ENCODE peak calls at places on chromosomes 3 and 15, in four cellular contexts. One of them, this sample, is unnamed.

GRCh38 chr3:170317954-170318353 is 39.6 kb upstream of the SKIL start:
- DNase-seq in IMR-90: no peak
- DNase-seq in dorsolateral prefrontal cortex: no peak
- DNase-seq in astrocyte of the spinal cord: no peak
- DNase-seq in this sample: no peak

GRCh38 chr3:14345496-14346150 is 56.8 kb upstream of the SLC6A6 start:
- DNase-seq in dorsolateral prefrontal cortex: no peak
- DNase-seq in astrocyte of the spinal cord: no peak
- DNase-seq in IMR-90: peak; percentile 55
- DNase-seq in this sample: no peak

GRCh38 chr15:26102365-26102764 is 239.2 kb upstream of the ATP10A start:
- DNase-seq in dorsolateral prefrontal cortex: no peak
- DNase-seq in astrocyte of the spinal cord: no peak
- DNase-seq in IMR-90: no peak
- DNase-seq in this sample: no peak

GRCh38 chr15:39501366-39501765 is 79.5 kb upstream of the THBS1 start:
- DNase-seq in dorsolateral prefrontal cortex: no peak
- DNase-seq in IMR-90: peak; percentile 59
- DNase-seq in astrocyte of the spinal cord: no peak
- DNase-seq in this sample: no peak

GRCh38 chr3:144746631-144747030 is 775.0 kb downstream of the DIPK2A start:
- DNase-seq in dorsolateral prefrontal cortex: no peak
- DNase-seq in IMR-90: no peak
- DNase-seq in astrocyte of the spinal cord: no peak
- DNase-seq in this sample: no peak

GRCh38 chr3:64975138-64975537 is 287.3 kb upstream of the ADAMTS9 start:
- DNase-seq in IMR-90: no peak
- DNase-seq in astrocyte of the spinal cord: peak; percentile 7
- DNase-seq in dorsolateral prefrontal cortex: no peak
- DNase-seq in this sample: no peak

GRCh38 chr3:29925150-29925549 is 644.3 kb downstream of the RBMS3 start:
- DNase-seq in dorsolateral prefrontal cortex: no peak
- DNase-seq in astrocyte of the spinal cord: no peak
- DNase-seq in IMR-90: peak; percentile 22
- DNase-seq in this sample: no peak

GRCh38 chr3:71310595-71311319 is 272.8 kb downstream of the FOXP1 start:
- DNase-seq in IMR-90: peak; percentile 55
- DNase-seq in astrocyte of the spinal cord: peak; percentile 59
- DNase-seq in dorsolateral prefrontal cortex: no peak
- DNase-seq in this sample: peak; percentile 41

GRCh38 chr3:11381563-11381962 is 109.4 kb downstream of the ATG7 start:
- DNase-seq in IMR-90: peak; percentile 68
- DNase-seq in dorsolateral prefrontal cortex: no peak
- DNase-seq in astrocyte of the spinal cord: peak; percentile 56
- DNase-seq in this sample: no peak

GRCh38 chr3:54349231-54349647 is 226.9 kb downstream of the CACNA2D3 start:
- DNase-seq in astrocyte of the spinal cord: no peak
- DNase-seq in IMR-90: no peak
- DNase-seq in dorsolateral prefrontal cortex: no peak
- DNase-seq in this sample: no peak

GRCh38 chr3:56288258-56288657 is 180.0 kb downstream of the ERC2 start:
- DNase-seq in IMR-90: no peak
- DNase-seq in astrocyte of the spinal cord: no peak
- DNase-seq in dorsolateral prefrontal cortex: no peak
- DNase-seq in this sample: no peak

GRCh38 chr15:47466357-47466756 is 250.9 kb upstream of the SEMA6D start:
- DNase-seq in IMR-90: peak; percentile 90
- DNase-seq in astrocyte of the spinal cord: peak; percentile 70
- DNase-seq in dorsolateral prefrontal cortex: no peak
- DNase-seq in this sample: no peak

GRCh38 chr15:68310178-68310810 is 32.7 kb downstream of the FEM1B start:
- DNase-seq in dorsolateral prefrontal cortex: no peak
- DNase-seq in IMR-90: no peak
- DNase-seq in astrocyte of the spinal cord: no peak
- DNase-seq in this sample: no peak

GRCh38 chr3:43870110-43870509 is 179.4 kb downstream of the ABHD5 start:
- DNase-seq in astrocyte of the spinal cord: peak; percentile 76
- DNase-seq in dorsolateral prefrontal cortex: no peak
- DNase-seq in IMR-90: peak; percentile 69
- DNase-seq in this sample: no peak
- TF ChIP-seq CTCF in astrocyte of the spinal cord: no peak
- TF ChIP-seq CTCF in dorsolateral prefrontal cortex: no peak
- TF ChIP-seq CTCF in IMR-90: no peak
- TF ChIP-seq CTCF in this sample: no peak

GRCh38 chr3:58308728-58309127 is 2.4 kb downstream of the HTD2 start:
- DNase-seq in dorsolateral prefrontal cortex: no peak
- DNase-seq in astrocyte of the spinal cord: no peak
- DNase-seq in IMR-90: peak; percentile 12
- DNase-seq in this sample: no peak

GRCh38 chr3:58305882-58306661 is at the start of the genes HTD2 and RPP14:
- DNase-seq in astrocyte of the spinal cord: peak; percentile 98
- DNase-seq in dorsolateral prefrontal cortex: peak; percentile 99
- DNase-seq in IMR-90: peak; percentile 97
- DNase-seq in this sample: peak; percentile 99

DNA sequence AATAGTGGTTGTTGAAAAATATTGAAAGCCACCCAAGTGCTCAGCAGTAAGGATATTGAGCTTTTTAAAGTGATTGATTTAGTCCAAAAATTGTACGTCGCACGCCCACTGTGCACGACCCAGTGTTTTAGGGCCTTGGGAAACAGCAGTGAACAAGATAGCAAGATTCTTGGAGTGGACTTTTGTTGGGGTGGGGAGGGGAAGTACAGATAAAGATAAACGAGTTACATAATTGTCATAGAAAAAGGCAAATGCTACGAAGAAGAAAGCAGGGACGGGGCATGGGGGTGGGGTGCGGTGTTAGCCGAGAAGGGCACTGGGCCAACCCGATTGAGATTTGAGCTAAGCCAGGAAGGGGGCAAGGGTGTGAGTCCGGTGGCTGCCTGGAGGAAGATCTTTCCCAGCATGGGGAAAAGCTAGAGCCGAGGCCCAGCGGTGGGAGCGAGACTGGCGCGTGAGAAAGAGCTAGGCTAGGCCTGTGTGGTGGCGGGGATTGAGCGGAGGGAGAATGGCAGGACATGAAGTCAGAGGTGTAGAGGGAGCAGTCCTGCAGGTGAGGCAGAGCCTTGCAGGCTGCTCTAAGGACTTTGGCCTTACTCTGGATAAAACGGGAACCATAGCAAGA is 454 bp downstream of the HTD2 start:
- DNase-seq in dorsolateral prefrontal cortex: no peak
- DNase-seq in IMR-90: peak; percentile 30
- DNase-seq in astrocyte of the spinal cord: peak; percentile 5
- DNase-seq in this sample: peak; percentile 49
- TF ChIP-seq CTCF in dorsolateral prefrontal cortex: no peak
- TF ChIP-seq CTCF in IMR-90: peak; percentile 4
- TF ChIP-seq CTCF in astrocyte of the spinal cord: peak; percentile 20
- TF ChIP-seq CTCF in this sample: no peak

GRCh38 chr3:124346487-124346886 is 354.6 kb upstream of the ROPN1 start:
- DNase-seq in IMR-90: no peak
- DNase-seq in astrocyte of the spinal cord: no peak
- DNase-seq in dorsolateral prefrontal cortex: no peak
- DNase-seq in this sample: no peak

GRCh38 chr3:124345845-124346244 is 353.9 kb upstream of the ROPN1 start:
- DNase-seq in astrocyte of the spinal cord: no peak
- DNase-seq in IMR-90: no peak
- DNase-seq in dorsolateral prefrontal cortex: no peak
- DNase-seq in this sample: no peak

GRCh38 chr3:124352143-124352528 is 360.2 kb upstream of the ROPN1 start:
- DNase-seq in astrocyte of the spinal cord: no peak
- DNase-seq in dorsolateral prefrontal cortex: no peak
- DNase-seq in IMR-90: no peak
- DNase-seq in this sample: no peak

GRCh38 chr3:124347418-124347817 is 355.5 kb upstream of the ROPN1 start:
- DNase-seq in dorsolateral prefrontal cortex: no peak
- DNase-seq in IMR-90: no peak
- DNase-seq in astrocyte of the spinal cord: no peak
- DNase-seq in this sample: no peak

DNA sequence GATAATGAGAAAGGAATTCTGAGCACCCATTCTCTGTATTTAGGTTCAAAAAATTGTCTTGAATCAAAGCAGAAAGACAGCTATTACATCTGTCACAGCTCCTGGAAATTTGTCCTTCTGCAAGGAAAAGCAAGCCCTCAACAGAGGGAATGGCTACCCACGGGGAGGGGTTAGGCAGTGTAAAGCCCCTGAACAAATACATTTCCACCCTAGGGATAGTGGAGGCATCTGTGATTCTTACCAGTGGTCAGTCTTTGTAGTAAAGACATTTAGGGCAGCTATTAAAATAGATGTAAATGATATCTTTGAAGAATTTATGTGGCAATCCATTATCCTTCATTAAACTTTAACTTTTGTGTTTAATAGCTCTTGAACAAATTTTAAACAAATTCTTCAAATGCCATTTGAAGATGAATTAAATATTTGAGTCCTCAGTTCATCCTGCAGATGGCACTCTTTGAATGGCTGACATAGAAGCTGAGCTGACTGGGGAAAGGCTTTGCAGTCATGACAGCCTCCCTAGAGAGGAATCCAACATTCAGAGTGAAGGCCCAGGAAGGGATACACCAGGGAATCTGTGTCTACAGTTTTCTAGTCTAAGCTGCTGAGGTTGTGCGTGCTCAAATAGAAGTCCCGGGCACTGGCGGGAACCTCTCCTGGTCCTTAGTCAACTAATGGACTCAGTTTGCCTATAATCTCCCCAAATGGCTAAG is 359.7 kb upstream of the ROPN1 start:
- DNase-seq in astrocyte of the spinal cord: peak; percentile 66
- DNase-seq in dorsolateral prefrontal cortex: no peak
- DNase-seq in IMR-90: peak; percentile 78
- DNase-seq in this sample: no peak
- TF ChIP-seq CTCF in astrocyte of the spinal cord: peak; percentile 53
- TF ChIP-seq CTCF in dorsolateral prefrontal cortex: peak; percentile 75
- TF ChIP-seq CTCF in IMR-90: peak; percentile 75
- TF ChIP-seq CTCF in this sample: no peak

GRCh38 chr3:173221010-173221409 is 80.0 kb upstream of the SPATA16 start:
- DNase-seq in dorsolateral prefrontal cortex: no peak
- DNase-seq in astrocyte of the spinal cord: no peak
- DNase-seq in IMR-90: no peak
- DNase-seq in this sample: no peak
- TF ChIP-seq CTCF in dorsolateral prefrontal cortex: no peak
- TF ChIP-seq CTCF in astrocyte of the spinal cord: peak; percentile 35
- TF ChIP-seq CTCF in IMR-90: peak; percentile 39
- TF ChIP-seq CTCF in this sample: no peak

DNA sequence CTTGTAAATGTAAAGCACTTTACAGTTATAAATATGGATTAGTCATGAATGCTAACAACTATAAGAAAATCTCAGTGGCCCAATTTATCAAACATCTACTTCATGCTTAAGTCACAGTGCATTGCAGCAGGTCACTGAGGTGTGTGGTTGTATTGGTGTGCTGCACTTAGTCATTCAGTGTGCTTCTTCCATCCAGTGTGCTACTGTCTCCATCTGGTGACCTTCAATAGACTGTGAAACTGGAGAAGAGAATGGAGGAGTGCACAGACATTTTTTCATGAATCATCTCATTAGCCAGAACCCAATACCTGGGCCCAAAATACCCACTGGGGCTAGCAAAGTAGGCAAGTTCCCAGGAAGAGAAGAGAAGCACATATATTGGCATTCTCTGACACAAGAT is 199.6 kb downstream of the SHOX2 start:
- DNase-seq in dorsolateral prefrontal cortex: no peak
- DNase-seq in IMR-90: no peak
- DNase-seq in astrocyte of the spinal cord: no peak
- DNase-seq in this sample: no peak
- TF ChIP-seq CTCF in dorsolateral prefrontal cortex: no peak
- TF ChIP-seq CTCF in IMR-90: peak; percentile 5
- TF ChIP-seq CTCF in astrocyte of the spinal cord: peak; percentile 6
- TF ChIP-seq CTCF in this sample: no peak

GRCh38 chr3:184748219-184749135 is 36.6 kb upstream of the MAGEF1 start:
- DNase-seq in astrocyte of the spinal cord: no peak
- DNase-seq in IMR-90: peak; percentile 68
- DNase-seq in dorsolateral prefrontal cortex: no peak
- DNase-seq in this sample: peak; percentile 15
- TF ChIP-seq CTCF in astrocyte of the spinal cord: peak; percentile 36
- TF ChIP-seq CTCF in IMR-90: peak; percentile 32
- TF ChIP-seq CTCF in dorsolateral prefrontal cortex: no peak
- TF ChIP-seq CTCF in this sample: no peak

DNA sequence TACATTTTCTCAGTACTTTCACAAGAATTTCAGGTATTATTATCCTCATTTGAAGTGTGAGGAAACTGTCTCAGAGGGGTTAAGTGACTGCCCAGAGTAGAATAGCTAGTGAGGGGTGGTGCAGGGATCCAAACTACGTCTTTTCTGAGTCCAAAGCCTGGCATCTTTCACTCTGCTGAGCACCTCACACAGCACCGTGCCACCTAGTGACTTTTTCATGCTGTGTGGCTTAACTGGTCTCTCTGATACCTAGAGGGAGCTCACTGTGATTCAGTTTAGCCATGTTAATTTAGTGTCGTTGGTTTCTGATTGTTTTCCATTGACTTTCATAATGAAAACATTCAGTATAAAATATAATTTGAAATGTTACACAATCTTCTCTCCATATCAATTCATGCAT is 91.4 kb upstream of the NLGN1 start:
- DNase-seq in astrocyte of the spinal cord: no peak
- DNase-seq in dorsolateral prefrontal cortex: no peak
- DNase-seq in IMR-90: no peak
- DNase-seq in this sample: no peak
- TF ChIP-seq CTCF in astrocyte of the spinal cord: no peak
- TF ChIP-seq CTCF in dorsolateral prefrontal cortex: no peak
- TF ChIP-seq CTCF in IMR-90: no peak
- TF ChIP-seq CTCF in this sample: no peak

DNA sequence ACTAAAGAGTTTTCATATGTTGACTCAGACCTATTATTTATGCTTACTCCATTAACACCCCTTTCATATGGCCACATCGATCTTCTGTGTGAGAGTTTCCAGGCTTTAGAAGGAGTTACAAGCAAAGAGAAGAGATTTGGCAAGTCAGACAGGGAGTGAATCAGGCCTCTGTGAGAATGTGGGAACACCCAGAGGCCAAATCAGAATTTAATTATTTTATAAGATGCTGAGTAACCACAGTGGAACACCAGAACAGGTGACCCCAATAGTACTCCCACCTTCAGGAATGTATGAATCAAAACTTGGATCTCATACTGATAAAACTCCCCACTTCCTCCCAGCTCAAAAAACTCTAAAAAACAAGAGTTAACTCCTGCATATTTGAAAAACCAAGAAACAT is 42.0 kb downstream of the IFT57 start:
- DNase-seq in IMR-90: peak; percentile 79
- DNase-seq in astrocyte of the spinal cord: peak; percentile 68
- DNase-seq in dorsolateral prefrontal cortex: no peak
- DNase-seq in this sample: no peak
- TF ChIP-seq CTCF in IMR-90: no peak
- TF ChIP-seq CTCF in astrocyte of the spinal cord: no peak
- TF ChIP-seq CTCF in dorsolateral prefrontal cortex: no peak
- TF ChIP-seq CTCF in this sample: no peak

This sample was measured in activated CD8-positive, alpha-beta T cell treated with anti-CD3 and anti-CD28 coated beads for 36 hours.